ENCODE peak calls at places on chromosomes 3 and 15, in seven cellular contexts. H is neural crest cell, N is NCI-H748 treated with DMSO at 0.1 percent for 48 hours, D is epithelial cell of prostate, Z is mucosa of gallbladder, R is caudate nucleus, C is LHCN-M2. A is an unnamed sample.
A peak's percentile ranks its signal among the peaks of the same experiment; 100 is the strongest.

GRCh38 chr15:77980094-77980493 is 97.4 kb downstream of the TBC1D2B start:
- DNase-seq in C (no peak), Z (no peak), R (no peak), H (no peak), D (no peak), N (no peak), A (no peak)

GRCh38 chr3:50248387-50248786 is 12.4 kb downstream of the GNAI2 start:
- DNase-seq in R (no peak), Z (no peak), C (peak; percentile 50), N (no peak), H (no peak), D (no peak), A (peak; percentile 79)

GRCh38 chr3:101936419-101937331 is 87.4 kb downstream of the NFKBIZ start:
- DNase-seq in H (no peak), Z (no peak), C (peak; percentile 97), N (no peak), D (peak; percentile 86), R (no peak), A (no peak)

GRCh38 chr3:183449391-183449790 is 21.0 kb upstream of the MCF2L2 start:
- DNase-seq in N (no peak), R (no peak), H (no peak), D (no peak), Z (no peak), C (peak; percentile 76), A (no peak)

GRCh38 chr3:195114786-195115597 is 156.0 kb downstream of the XXYLT1 start:
- DNase-seq in H (no peak), C (no peak), Z (no peak), N (no peak), R (no peak), D (no peak), A (no peak)

GRCh38 chr15:68313501-68314390 is 36.2 kb downstream of the FEM1B start:
- DNase-seq in D (no peak), R (no peak), N (no peak), H (no peak), Z (no peak), C (no peak), A (no peak)

GRCh38 chr3:79597719-79598118 is 170.1 kb downstream of the ROBO1 start:
- DNase-seq in R (no peak), D (no peak), N (no peak), Z (no peak), C (no peak), H (no peak), A (no peak)

GRCh38 chr15:47300035-47300434 is 417.3 kb upstream of the SEMA6D start:
- DNase-seq in C (no peak), Z (no peak), H (no peak), R (no peak), D (no peak), N (no peak), A (no peak)

GRCh38 chr15:32683906-32684584 is 33.8 kb upstream of the GREM1 start:
- DNase-seq in H (no peak), Z (no peak), C (peak; percentile 93), R (peak; percentile 28), N (no peak), D (peak; percentile 57), A (no peak)

GRCh38 chr3:140602781-140603180 is 75.1 kb upstream of the TRIM42 start:
- DNase-seq in D (no peak), R (no peak), N (no peak), H (no peak), Z (no peak), C (peak; percentile 40), A (no peak)

GRCh38 chr3:98977520-98977919 is 76.0 kb upstream of the DCBLD2 start:
- DNase-seq in N (no peak), D (no peak), Z (no peak), H (no peak), C (peak; percentile 95), R (no peak), A (no peak)

GRCh38 chr15:78981532-78982313 is 36.9 kb upstream of the CTSH start:
- DNase-seq in Z (no peak), R (no peak), D (no peak), C (no peak), H (no peak), N (no peak), A (no peak)

GRCh38 chr3:141959921-141960554 is 83.6 kb downstream of the ATP1B3 start:
- DNase-seq in Z (no peak), H (no peak), N (no peak), R (no peak), D (no peak), C (peak; percentile 81), A (no peak)

GRCh38 chr15:82647045-82647834 is at the start of gene CPEB1:
- DNase-seq in D (no peak), Z (no peak), N (no peak), H (peak; percentile 12), C (peak; percentile 11), R (peak; percentile 62), A (peak; percentile 34)

GRCh38 chr15:91555307-91555706 is 298.2 kb upstream of the SLCO3A1 start:
- DNase-seq in H (no peak), R (no peak), Z (no peak), C (no peak), N (no peak), D (no peak), A (no peak)

GRCh38 chr15:90232941-90233700 is 620 bp downstream of the CIB1 start:
- DNase-seq in H (peak; percentile 41), Z (peak; percentile 48), N (no peak), C (peak; percentile 64), R (no peak), D (no peak), A (peak; percentile 88)

GRCh38 chr3:10521772-10522441 is 16.5 kb upstream of the ATP2B2 start:
- DNase-seq in N (no peak), H (no peak), R (no peak), Z (no peak), D (no peak), C (no peak), A (no peak)

GRCh38 chr3:66018047-66019033 is 20.4 kb downstream of the MAGI1 start:
- DNase-seq in C (no peak), Z (no peak), D (no peak), N (no peak), R (no peak), H (no peak), A (no peak)

GRCh38 chr3:23553353-23553752 is 252.4 kb upstream of the UBE2E1 start:
- DNase-seq in R (no peak), N (no peak), C (no peak), D (no peak), Z (no peak), H (no peak), A (no peak)

GRCh38 chr15:32041294-32041693 is 11.0 kb downstream of the CHRNA7 start:
- DNase-seq in C (no peak), R (no peak), H (no peak), Z (no peak), D (no peak), N (no peak), A (no peak)

GRCh38 chr3:49017978-49018706 is at the start of gene DALRD3:
- DNase-seq in D (no peak), H (peak; percentile 41), Z (peak; percentile 63), N (peak; percentile 38), C (peak; percentile 55), R (peak; percentile 71), A (peak; percentile 73)

GRCh38 chr3:57397175-57398026 is 104.9 kb upstream of the ASB14 start:
- DNase-seq in N (peak; percentile 61), Z (peak; percentile 33), H (peak; percentile 18), R (no peak), D (no peak), C (peak; percentile 46), A (peak; percentile 37)

GRCh38 chr3:162022931-162023330 is 526.3 kb downstream of the OTOL1 start:
- DNase-seq in N (peak; percentile 78), R (no peak), C (no peak), Z (no peak), D (no peak), H (no peak), A (no peak)

GRCh38 chr3:29486087-29486486 is 205.2 kb downstream of the RBMS3 start:
- DNase-seq in R (no peak), Z (no peak), N (peak; percentile 72), D (peak; percentile 71), H (no peak), C (peak; percentile 39), A (no peak)

GRCh38 chr3:15959434-15959811 is 161.6 kb upstream of the ANKRD28 start:
- DNase-seq in N (no peak), H (no peak), C (no peak), R (no peak), D (no peak), Z (no peak), A (no peak)

GRCh38 chr3:130662407-130663028 is 84.1 kb downstream of the PIK3R4 start:
- DNase-seq in Z (no peak), R (no peak), N (no peak), C (peak; percentile 37), D (no peak), H (no peak), A (no peak)

GRCh38 chr3:171059978-171060377 is 33.5 kb upstream of the SLC2A2 start:
- DNase-seq in C (no peak), H (no peak), N (no peak), D (no peak), R (no peak), Z (no peak), A (no peak)

GRCh38 chr3:34504755-34505154 is 706.3 kb downstream of the PDCD6IP start:
- DNase-seq in Z (no peak), H (no peak), C (peak; percentile 49), N (no peak), R (no peak), D (no peak), A (no peak)

GRCh38 chr15:67188551-67189218 is 65.8 kb downstream of the AAGAB start:
- DNase-seq in N (no peak), Z (peak; percentile 46), C (no peak), H (no peak), D (no peak), R (no peak), A (no peak)